ENCODE peak calls at places on chromosomes 5 and 9, in six cellular contexts. R, Y, A, H, X and J are unnamed samples. For H3K9me3, the result is how much of the 10 kb centered on the place peaks cover.

GRCh38 chr5:110751902-110752762 is 13.3 kb downstream of the SLC25A46 start:
- DNase-seq in A (no peak), H (no peak), Y (no peak), R (peak), X (no peak), J (no peak)

GRCh38 chr9:105148328-105149006 is 96.0 kb upstream of the SLC44A1 start:
- DNase-seq in Y (no peak), R (no peak), X (peak), H (no peak), A (no peak), J (no peak)

GRCh38 chr5:180818275-180818674 is 15.7 kb upstream of the MGAT1 start:
- DNase-seq in A (no peak), H (no peak), X (no peak), Y (no peak), R (no peak), J (no peak)

GRCh38 chr9:113245894-113246293 is 24.6 kb downstream of the SLC31A1 start:
- DNase-seq in H (no peak), Y (no peak), R (no peak), X (no peak), A (no peak), J (no peak)

GRCh38 chr5:14977058-14977640 is 105.6 kb upstream of the ANKH start:
- DNase-seq in A (no peak), Y (no peak), X (no peak), H (no peak), R (no peak), J (no peak)

GRCh38 chr9:9170735-9171134 is 1371.2 kb upstream of the DMAC1 start:
- DNase-seq in R (no peak), X (no peak), A (no peak), H (no peak), Y (no peak), J (no peak)

GRCh38 chr5:119411291-119411934 is 40.9 kb upstream of the HSD17B4 start:
- DNase-seq in R (no peak), H (no peak), A (no peak), Y (peak), X (no peak), J (no peak)

GRCh38 chr9:127919253-127919815 is 2.5 kb upstream of the ST6GALNAC4 start:
- DNase-seq in R (no peak), H (peak), X (no peak), Y (peak), A (peak), J (no peak)

GRCh38 chr9:127801955-127802575 is 617 bp upstream of the FPGS start:
- DNase-seq in R (no peak), Y (peak), A (no peak), X (no peak), H (no peak), J (no peak)

GRCh38 chr5:53782620-53783019 is 222.2 kb downstream of the NDUFS4 start:
- DNase-seq in Y (no peak), R (no peak), X (no peak), A (no peak), H (no peak), J (no peak)

GRCh38 chr9:125486576-125486975 is 220.4 kb downstream of the MAPKAP1 start:
- DNase-seq in A (no peak), X (no peak), H (peak), Y (no peak), R (no peak), J (no peak)

GRCh38 chr5:76522103-76522942 is 100.9 kb downstream of the F2RL2 start:
- DNase-seq in X (no peak), Y (no peak), H (no peak), R (no peak), A (no peak), J (no peak)

GRCh38 chr9:118302721-118303120 is 598.5 kb downstream of the TLR4 start:
- DNase-seq in X (no peak), Y (no peak), H (no peak), R (no peak), A (no peak), J (no peak)

GRCh38 chr5:9212605-9213004 is 333.3 kb downstream of the SEMA5A start:
- DNase-seq in Y (no peak), H (no peak), A (no peak), X (no peak), R (no peak), J (no peak)

GRCh38 chr5:168532471-168532870 is 3.4 kb downstream of the FBLL1 start:
- DNase-seq in Y (no peak), X (no peak), A (no peak), R (no peak), H (no peak), J (no peak)

GRCh38 chr5:97044057-97044456 is 98.4 kb downstream of the LIX1 start:
- DNase-seq in R (no peak), Y (peak), H (peak), A (no peak), X (peak), J (no peak)

GRCh38 chr5:119268387-119269060 is 87.3 kb upstream of the TNFAIP8 start:
- DNase-seq in X (peak), A (peak), H (peak), Y (peak), R (peak), J (peak)

GRCh38 chr5:144427871-144428270 is 257.2 kb downstream of the KCTD16 start:
- DNase-seq in R (no peak), H (no peak), Y (no peak), A (no peak), X (no peak), J (no peak)

GRCh38 chr9:12633016-12633765 is 60.0 kb upstream of the TYRP1 start:
- DNase-seq in Y (no peak), H (no peak), A (no peak), X (no peak), R (no peak), J (no peak)

GRCh38 chr5:93088566-93088965 is 492.5 kb downstream of the NR2F1-AS1 start:
- DNase-seq in X (no peak), Y (no peak), A (no peak), R (no peak), H (no peak), J (no peak)

GRCh38 chr5:157217289-157218024 is 36.8 kb downstream of the ITK start:
- DNase-seq in X (no peak), H (no peak), Y (no peak), R (peak), A (no peak), J (no peak)

GRCh38 chr9:89750117-89750551 is 145.3 kb downstream of the GADD45G start:
- DNase-seq in Y (peak), H (peak), R (no peak), X (no peak), A (no peak), J (no peak)

GRCh38 chr5:36948650-36949049 is 72.1 kb downstream of the NIPBL start:
- DNase-seq in A (no peak), H (no peak), R (no peak), X (no peak), Y (no peak), J (no peak)

GRCh38 chr5:107593009-107593408 is 77.7 kb downstream of the EFNA5 start:
- DNase-seq in H (no peak), X (no peak), R (no peak), A (no peak), Y (no peak), J (no peak)

GRCh38 chr5:90932052-90932699 is 373.6 kb downstream of the ADGRV1 start:
- DNase-seq in R (no peak), A (no peak), X (no peak), H (no peak), Y (peak), J (no peak)

GRCh38 chr5:154478752-154479159 is 729 bp upstream of the HAND1 start:
- DNase-seq in A (no peak), R (no peak), Y (no peak), H (no peak), X (no peak), J (no peak)

GRCh38 chr9:123111427-123111826 is 78.0 kb downstream of the GPR21 start:
- DNase-seq in X (no peak), H (no peak), R (no peak), A (no peak), Y (no peak), J (no peak)

GRCh38 chr9:129798973-129799372 is 4.0 kb upstream of the TOR1B start:
- DNase-seq in R (no peak), Y (no peak), X (no peak), A (no peak), H (no peak), J (no peak)

GRCh38 chr5:38467353-38468040 is 88.9 kb downstream of the LIFR start:
- DNase-seq in Y (peak), A (no peak), H (peak), X (no peak), R (no peak), J (no peak)

GRCh38 chr5:141326088-141326854 is 4.0 kb upstream of the PCDHGA1 start:
- DNase-seq in X (no peak), Y (peak), H (peak), A (no peak), R (peak), J (peak)

GRCh38 chr9:2055203-2055658 is 40.1 kb downstream of the SMARCA2 start:
- DNase-seq in R (no peak), Y (peak), A (no peak), H (no peak), X (no peak), J (no peak)

GRCh38 chr5:65742565-65743231 is 20.7 kb downstream of the NLN start:
- DNase-seq in H (no peak), Y (peak), X (no peak), R (no peak), A (no peak), J (no peak)

GRCh38 chr9:116238225-116238624 is 84.6 kb downstream of the PAPPA start:
- DNase-seq in A (no peak), H (no peak), R (no peak), X (no peak), Y (peak), J (no peak)

GRCh38 chr9:108142504-108143201 is 653.1 kb upstream of the KLF4 start:
- DNase-seq in Y (peak), X (no peak), R (no peak), H (peak), A (no peak), J (no peak)

GRCh38 chr9:98074119-98074990 is 17.8 kb downstream of the NANS start:
- DNase-seq in Y (peak), X (no peak), H (peak), A (no peak), R (peak), J (peak)

GRCh38 chr9:83962165-83962564 is 17.9 kb downstream of the HNRNPK start:
- DNase-seq in X (no peak), H (no peak), A (no peak), R (no peak), Y (peak), J (no peak)

GRCh38 chr9:33161589-33162132 is 5.5 kb downstream of the B4GALT1 start:
- DNase-seq in X (no peak), Y (peak), H (no peak), R (no peak), A (no peak), J (no peak)

GRCh38 chr9:130186839-130187522 is 14.8 kb downstream of the NCS1 start:
- DNase-seq in H (no peak), X (peak), Y (peak), R (no peak), A (no peak), J (no peak)

GRCh38 chr9:91843093-91843492 is 106.9 kb downstream of the ROR2 start:
- DNase-seq in A (no peak), X (no peak), Y (no peak), R (no peak), H (no peak), J (no peak)

GRCh38 chr9:38066907-38067610 is 2.0 kb downstream of the SHB start:
- DNase-seq in Y (peak), A (no peak), X (no peak), R (no peak), H (peak), J (no peak)

GRCh38 chr5:2482778-2483177 is 268.7 kb downstream of the IRX2 start:
- DNase-seq in Y (no peak), A (no peak), H (no peak), R (no peak), X (no peak), J (no peak)
- H3K9me3 ChIP-seq in Y (under half), A (under half), H (under half), R (under half), X (under half), J (under half)

GRCh38 chr9:132702254-132702653 is 32.0 kb downstream of the GTF3C4 start:
- DNase-seq in R (no peak), Y (no peak), X (no peak), A (no peak), H (no peak), J (no peak)
- H3K9me3 ChIP-seq in R (under half), Y (under half), X (under half), A (under half), H (under half), J (under half)

GRCh38 chr5:178438746-178439260 is 151.4 kb downstream of the COL23A1 start:
- DNase-seq in Y (no peak), R (no peak), A (no peak), X (no peak), H (no peak), J (no peak)

GRCh38 chr5:178439411-178440162 is 150.6 kb downstream of the COL23A1 start:
- DNase-seq in A (no peak), R (no peak), Y (no peak), X (no peak), H (no peak), J (no peak)

GRCh38 chr5:178435321-178436238 is 154.6 kb downstream of the COL23A1 start:
- DNase-seq in A (no peak), H (no peak), R (no peak), X (no peak), Y (no peak), J (no peak)

GRCh38 chr5:178436326-178436940 is 153.8 kb downstream of the COL23A1 start:
- DNase-seq in A (no peak), R (no peak), H (no peak), X (no peak), Y (no peak), J (no peak)

DNA sequence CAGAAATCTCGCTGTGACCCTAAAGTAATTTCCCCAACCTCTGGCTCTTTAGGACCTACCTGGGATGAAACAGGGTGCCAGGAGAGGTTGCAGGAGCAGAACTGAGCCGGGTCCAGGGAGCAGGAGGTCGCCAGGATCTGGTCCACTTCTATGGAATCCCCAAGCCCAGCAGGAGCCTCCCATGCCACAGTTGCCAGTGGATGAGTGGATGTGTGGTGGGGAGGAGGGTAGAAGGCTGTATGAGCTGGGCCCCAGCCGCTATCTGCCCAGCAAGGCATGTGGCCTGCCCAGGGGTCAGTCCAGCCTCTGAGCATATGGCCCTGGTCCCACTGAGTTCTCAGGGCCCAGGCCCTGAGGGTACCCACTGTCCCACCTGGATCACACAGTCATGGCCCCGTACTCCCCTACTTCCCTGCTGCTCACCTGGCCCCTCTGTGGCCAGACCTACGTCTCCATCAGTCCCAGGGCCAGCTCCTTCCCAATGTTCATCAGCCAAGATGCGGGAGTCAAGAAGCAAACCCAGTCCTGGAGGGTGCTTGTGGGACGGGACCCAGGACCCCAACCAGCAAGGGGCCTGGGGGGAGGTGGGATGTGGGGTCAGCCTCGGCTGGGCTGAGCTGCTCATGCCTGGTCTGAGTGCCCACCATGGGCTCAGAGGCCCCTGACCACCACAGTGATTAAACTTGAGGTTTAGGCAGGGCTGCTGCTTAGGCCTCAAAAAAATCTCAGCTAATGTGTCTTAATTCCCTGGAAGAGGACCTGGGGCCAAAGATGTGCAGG is 152.7 kb downstream of the COL23A1 start:
- DNase-seq in H (no peak), Y (no peak), A (no peak), R (no peak), X (no peak), J (no peak)
- H3K9me3 ChIP-seq in H (under half), Y (under half), A (under half), R (under half), X (under half), J (under half)

DNA sequence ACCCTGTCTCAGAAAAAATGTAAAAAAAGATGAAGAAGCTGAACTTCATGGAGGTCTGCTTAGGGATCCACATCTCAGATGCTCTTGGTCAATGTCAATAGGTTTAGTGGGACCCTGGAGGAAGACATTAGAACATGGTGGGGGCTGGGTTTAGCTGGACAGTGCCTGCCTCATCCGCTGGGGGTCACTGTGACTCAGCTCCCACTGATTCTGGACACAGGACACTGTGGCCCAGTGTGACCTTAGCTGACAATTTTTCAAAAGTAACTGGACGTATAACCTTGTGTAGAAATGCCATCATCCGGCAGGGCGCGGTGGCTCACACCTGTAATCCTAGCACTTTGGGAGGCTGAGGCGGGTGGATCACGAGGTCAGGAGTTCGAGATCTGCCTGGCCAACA is 7.3 kb upstream of the HNRNPAB start:
- DNase-seq in A (no peak), R (no peak), H (no peak), Y (no peak), X (no peak), J (no peak)
- H3K9me3 ChIP-seq in A (under half), R (under half), H (under half), Y (under half), X (under half), J (under half)

GRCh38 chr9:137355445-137356365 is 53.6 kb upstream of the NRARP start:
- DNase-seq in X (no peak), A (no peak), H (no peak), Y (no peak), R (no peak), J (no peak)
- H3K9me3 ChIP-seq in X (half or more), A (under half), H (under half), Y (under half), R (under half), J (under half)

DNA sequence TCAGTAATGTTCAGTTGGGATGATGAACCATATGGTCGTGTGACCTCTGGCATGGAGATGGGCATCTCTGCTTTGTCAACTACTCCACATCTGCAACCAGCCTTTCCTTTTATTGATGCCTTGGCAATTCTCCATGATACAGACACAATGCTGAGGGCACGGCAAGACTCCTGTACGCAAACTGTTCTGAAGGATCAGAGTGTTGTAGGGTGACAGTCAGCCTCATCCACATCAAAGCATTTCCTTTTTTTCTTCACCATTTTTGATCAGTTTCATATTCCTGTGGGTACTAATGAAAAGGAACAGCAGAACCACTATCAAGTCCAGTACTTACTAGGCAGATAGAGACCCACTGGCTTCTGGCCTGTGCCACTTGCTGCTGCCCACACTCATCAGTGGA is 181.6 kb downstream of the PALM2AKAP2 start:
- DNase-seq in Y (no peak), X (no peak), R (no peak), H (no peak), A (no peak), J (no peak)
- H3K9me3 ChIP-seq in Y (under half), X (under half), R (under half), H (under half), A (under half), J (under half)

GRCh38 chr9:138121438-138122050 is 244.0 kb downstream of the CACNA1B start:
- DNase-seq in Y (no peak), H (no peak), A (peak), R (no peak), X (no peak), J (no peak)

GRCh38 chr9:138122676-138123075 is 245.1 kb downstream of the CACNA1B start:
- DNase-seq in H (no peak), Y (no peak), X (no peak), R (no peak), A (no peak), J (no peak)

GRCh38 chr9:138122201-138122600 is 244.6 kb downstream of the CACNA1B start:
- DNase-seq in R (no peak), X (no peak), H (no peak), Y (no peak), A (peak), J (no peak)

GRCh38 chr9:138120511-138121437 is 243.2 kb downstream of the CACNA1B start:
- DNase-seq in H (no peak), A (peak), Y (no peak), X (no peak), R (no peak), J (no peak)

DNA sequence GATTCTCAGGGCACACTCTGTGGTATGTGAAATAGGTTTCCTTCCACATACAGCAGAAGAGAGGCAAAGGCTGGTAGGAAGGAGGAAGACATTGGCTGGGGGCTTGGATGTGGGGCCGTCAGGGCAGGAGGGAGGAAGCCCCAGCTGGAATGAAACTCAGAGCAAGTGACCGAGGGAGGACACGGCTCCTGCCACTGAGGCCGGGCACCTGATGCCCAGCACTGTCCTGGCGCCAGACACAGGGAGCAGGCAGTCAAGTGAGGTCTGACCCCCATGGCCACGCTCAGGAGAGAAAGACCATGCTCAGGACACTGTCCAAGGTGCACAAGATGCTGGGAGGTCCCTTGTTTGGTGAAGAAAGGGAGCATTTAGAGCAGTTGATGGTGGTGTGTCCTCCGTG is 245.5 kb downstream of the CACNA1B start:
- DNase-seq in Y (no peak), R (no peak), H (no peak), X (no peak), A (no peak), J (no peak)
- H3K9me3 ChIP-seq in Y (under half), R (under half), H (under half), X (half or more), A (under half), J (under half)